ENCODE peak calls at places on chromosomes 16 and 17, in seven cellular contexts. A, K, L, U, W, T and J are unnamed samples.

GRCh38 chr16:7392206-7392605 is 59.6 kb downstream of the RBFOX1 start:
- DNase-seq in A (no peak), K (no peak), L (no peak), U (no peak), W (no peak), T (no peak), J (no peak)

GRCh38 chr17:65514082-65514481 is 47.4 kb downstream of the AXIN2 start:
- DNase-seq in A (no peak), K (no peak), L (no peak), U (no peak), W (peak; percentile 81), T (no peak), J (peak; percentile 25)

GRCh38 chr17:48155889-48156670 is 48.5 kb downstream of the SNX11 start:
- DNase-seq in A (no peak), K (no peak), L (no peak), U (no peak), W (no peak), T (no peak), J (no peak)

GRCh38 chr17:55273579-55274370 is 9.0 kb downstream of the HLF start:
- DNase-seq in A (no peak), K (no peak), L (peak; percentile 77), U (no peak), W (no peak), T (no peak), J (peak; percentile 62)

GRCh38 chr17:45135978-45136791 is 698 bp downstream of the ACBD4 start:
- DNase-seq in A (no peak), K (no peak), L (no peak), U (no peak), W (no peak), T (no peak), J (peak; percentile 63)

GRCh38 chr16:50889276-50889675 is 147.4 kb downstream of the CYLD start:
- DNase-seq in A (no peak), K (no peak), L (no peak), U (no peak), W (no peak), T (no peak), J (no peak)

GRCh38 chr17:81681672-81682071 is 1.9 kb downstream of the ARL16 start:
- DNase-seq in A (no peak), K (no peak), L (no peak), U (no peak), W (no peak), T (no peak), J (no peak)

GRCh38 chr17:21425736-21426135 is 49.6 kb downstream of the KCNJ12 start:
- DNase-seq in A (no peak), K (no peak), L (no peak), U (no peak), W (no peak), T (no peak), J (no peak)

GRCh38 chr17:31085563-31085962 is 9.2 kb upstream of the NF1 start:
- DNase-seq in A (no peak), K (no peak), L (no peak), U (no peak), W (peak; percentile 83), T (no peak), J (no peak)

GRCh38 chr16:14070555-14070876 is 603 bp upstream of the MRTFB start:
- DNase-seq in A (no peak), K (no peak), L (no peak), U (no peak), W (no peak), T (no peak), J (no peak)

GRCh38 chr16:75064403-75065148 is 52.0 kb downstream of the LDHD start:
- DNase-seq in A (no peak), K (no peak), L (no peak), U (no peak), W (no peak), T (no peak), J (no peak)

GRCh38 chr17:57528084-57528451 is 217.0 kb downstream of the CCDC182 start:
- DNase-seq in A (no peak), K (no peak), L (no peak), U (no peak), W (no peak), T (no peak), J (no peak)

GRCh38 chr17:39134878-39135277 is 16.6 kb downstream of the PLXDC1 start:
- DNase-seq in A (no peak), K (no peak), L (no peak), U (no peak), W (no peak), T (no peak), J (no peak)

GRCh38 chr17:17042381-17042736 is at the start of gene MPRIP:
- DNase-seq in A (no peak), K (no peak), L (no peak), U (no peak), W (no peak), T (no peak), J (no peak)

GRCh38 chr17:59366040-59366757 is 34.7 kb downstream of the YPEL2 start:
- DNase-seq in A (no peak), K (peak; percentile 69), L (no peak), U (no peak), W (no peak), T (no peak), J (no peak)

GRCh38 chr17:7435676-7436555 is 681 bp downstream of the TMEM102 start:
- DNase-seq in A (no peak), K (peak; percentile 31), L (peak; percentile 48), U (peak; percentile 59), W (peak; percentile 20), T (peak; percentile 60), J (peak; percentile 74)

GRCh38 chr16:14007460-14007859 is 63.7 kb upstream of the MRTFB start:
- DNase-seq in A (no peak), K (no peak), L (no peak), U (no peak), W (peak; percentile 75), T (no peak), J (no peak)

GRCh38 chr17:80855968-80856862 is 135.4 kb upstream of the CHMP6 start:
- DNase-seq in A (no peak), K (no peak), L (no peak), U (peak; percentile 96), W (peak; percentile 89), T (no peak), J (peak; percentile 92)

GRCh38 chr16:4471869-4472268 is 2.6 kb downstream of the NMRAL1 start:
- DNase-seq in A (no peak), K (no peak), L (no peak), U (no peak), W (no peak), T (no peak), J (no peak)

DNA sequence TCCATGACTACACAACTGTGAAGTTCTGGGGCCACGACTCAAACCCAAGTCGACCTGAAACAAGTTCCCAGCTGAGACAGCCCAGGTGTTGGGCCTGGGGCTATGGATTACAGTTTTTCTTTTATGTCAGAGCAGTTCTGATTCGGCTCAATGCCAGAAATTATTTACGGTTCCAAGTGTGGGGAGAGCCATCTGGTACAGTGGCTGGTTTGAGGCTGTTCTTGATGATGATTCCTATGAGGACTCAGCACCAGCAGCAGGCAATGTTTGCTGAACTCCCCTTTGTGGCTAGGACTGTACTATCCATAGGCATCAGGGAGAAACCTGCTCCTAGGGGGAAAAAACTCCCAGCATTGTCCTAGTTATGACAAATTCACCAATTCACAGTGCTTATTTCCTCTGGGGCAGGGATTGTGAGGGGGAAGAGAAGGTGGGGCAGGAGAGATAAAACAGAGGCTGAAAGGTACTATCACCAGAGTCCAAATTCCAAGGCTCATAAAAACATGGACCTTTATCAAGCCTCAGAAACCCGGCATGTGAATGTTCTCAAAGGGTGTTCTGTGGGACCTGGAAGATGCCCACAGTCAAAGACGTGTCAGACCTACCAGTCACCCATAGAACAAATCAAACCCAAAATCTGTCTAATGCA is 18.2 kb upstream of the CMTM4 start:
- DNase-seq in A (no peak), K (no peak), L (no peak), U (no peak), W (no peak), T (no peak), J (no peak)
- H3K27ac ChIP-seq in A (no peak overlapping the region), K (no peak overlapping the region), L (no peak overlapping the region), U (no peak overlapping the region), W (no peak overlapping the region), T (peak overlapping the region; percentile 75), J (no peak overlapping the region)

GRCh38 chr17:19278729-19279128 is 41.6 kb downstream of the EPN2 start:
- DNase-seq in A (no peak), K (no peak), L (no peak), U (no peak), W (no peak), T (no peak), J (no peak)
- H3K4me1 ChIP-seq in A (peaks cover 8% of the 10 kb centered on the region), K (no peaks in the 10 kb centered on the region), L (peaks cover 53% of the 10 kb centered on the region), U (peaks cover 16% of the 10 kb centered on the region), W (no peaks in the 10 kb centered on the region), T (peaks cover 3% of the 10 kb centered on the region), J (no peaks in the 10 kb centered on the region)

DNA sequence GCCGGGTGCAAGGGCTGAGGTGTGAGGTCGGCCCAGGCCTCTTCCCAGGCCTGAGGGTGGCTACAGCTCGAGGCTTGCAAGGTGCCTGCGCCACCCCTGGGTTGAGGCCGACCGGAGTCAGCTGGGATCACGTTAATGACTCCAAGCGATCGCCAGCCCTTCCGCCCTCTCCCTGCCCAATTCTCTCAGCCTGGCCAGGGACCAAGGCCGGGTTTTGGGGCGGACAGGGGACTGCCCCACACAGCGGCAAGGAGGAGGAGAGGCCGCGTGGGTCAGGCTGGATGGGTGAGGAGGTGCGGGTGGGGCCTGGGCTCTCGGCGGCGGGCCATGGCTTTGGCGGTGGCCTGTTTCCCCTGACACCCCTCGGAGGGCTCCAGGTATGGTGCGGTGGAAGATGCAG is 3.2 kb upstream of the WDR24 start:
- DNase-seq in A (no peak), K (no peak), L (no peak), U (no peak), W (no peak), T (no peak), J (no peak)
- H3K4me3 ChIP-seq in A (peak overlapping the region; percentile 54), K (no peak overlapping the region), L (no peak overlapping the region), U (no peak overlapping the region), W (no peak overlapping the region), T (no peak overlapping the region), J (no peak overlapping the region)

GRCh38 chr17:49741009-49741691 is 22.8 kb downstream of the FAM117A start:
- DNase-seq in A (no peak), K (no peak), L (no peak), U (no peak), W (peak; percentile 36), T (no peak), J (no peak)

GRCh38 chr17:49741692-49742076 is 22.2 kb downstream of the FAM117A start:
- DNase-seq in A (no peak), K (no peak), L (no peak), U (no peak), W (no peak), T (no peak), J (no peak)

GRCh38 chr17:49745175-49746139 is 18.5 kb downstream of the FAM117A start:
- DNase-seq in A (no peak), K (no peak), L (no peak), U (no peak), W (no peak), T (no peak), J (no peak)

GRCh38 chr17:49739662-49740271 is 24.2 kb downstream of the FAM117A start:
- DNase-seq in A (peak; percentile 69), K (no peak), L (peak; percentile 81), U (no peak), W (peak; percentile 84), T (peak; percentile 98), J (peak; percentile 85)

GRCh38 chr17:49742256-49742655 is 21.7 kb downstream of the FAM117A start:
- DNase-seq in A (no peak), K (no peak), L (no peak), U (no peak), W (peak; percentile 59), T (no peak), J (no peak)
- H3K27ac ChIP-seq in A (peak overlapping the region; percentile 87), K (no peak overlapping the region), L (peak overlapping the region; percentile 2), U (no peak overlapping the region), W (peak overlapping the region; percentile 75), T (peak overlapping the region; percentile 83), J (peak overlapping the region; percentile 94)